ENCODE peak calls at places on chromosomes 13 and 19, in nine cellular contexts. T is tibial nerve; Z is fibroblast of lung; Q is effector memory CD4-positive, alpha-beta T cell; D is CD4-positive, alpha-beta memory T cell; G is left lung; F is esophagus muscularis mucosa; I is tibial artery; P is thoracic aorta. V is an unnamed sample.

GRCh38 chr13:23707674-23708073 is 137.5 kb downstream of the TNFRSF19 start:
- DNase-seq in T (no peak), Z (no peak), Q (no peak), D (no peak), G (no peak), F (no peak), I (no peak), P (no peak), V (no peak)

GRCh38 chr13:67148219-67148583 is 81.9 kb downstream of the PCDH9 start:
- DNase-seq in T (no peak), Z (peak; percentile 66), Q (no peak), D (no peak), G (no peak), F (no peak), I (no peak), P (no peak), V (no peak)

GRCh38 chr13:110248449-110249143 is 58.4 kb downstream of the COL4A1 start:
- DNase-seq in T (no peak), Z (no peak), Q (no peak), D (no peak), G (no peak), F (peak; percentile 53), I (no peak), P (no peak), V (no peak)

GRCh38 chr19:44988896-44989563 is 12.2 kb upstream of the RELB start:
- DNase-seq in T (peak; percentile 24), Z (peak; percentile 41), Q (peak; percentile 46), D (peak; percentile 68), G (peak; percentile 87), F (no peak), I (peak; percentile 74), P (no peak), V (peak; percentile 60)

GRCh38 chr19:5623397-5624153 is 692 bp downstream of the SAFB start:
- DNase-seq in T (no peak), Z (no peak), Q (no peak), D (no peak), G (no peak), F (no peak), I (no peak), P (no peak), V (no peak)

GRCh38 chr19:47093841-47094240 is 19.7 kb downstream of the ZC3H4 start:
- DNase-seq in T (no peak), Z (no peak), Q (no peak), D (no peak), G (no peak), F (no peak), I (no peak), P (no peak), V (no peak)

GRCh38 chr19:28984315-28984714 is 228.6 kb downstream of the UQCRFS1 start:
- DNase-seq in T (no peak), Z (no peak), Q (no peak), D (no peak), G (no peak), F (no peak), I (no peak), P (no peak), V (no peak)

GRCh38 chr19:39405930-39406655 is 554 bp upstream of the ZFP36 start:
- DNase-seq in T (no peak), Z (no peak), Q (peak; percentile 87), D (peak; percentile 90), G (no peak), F (no peak), I (no peak), P (peak; percentile 78), V (no peak)

GRCh38 chr13:30796132-30796832 is 60.9 kb downstream of the ALOX5AP start:
- DNase-seq in T (no peak), Z (peak; percentile 80), Q (no peak), D (peak; percentile 36), G (no peak), F (no peak), I (no peak), P (no peak), V (peak; percentile 83)

GRCh38 chr13:75978815-75979214 is 342.7 kb downstream of the LMO7 start:
- DNase-seq in T (no peak), Z (no peak), Q (no peak), D (no peak), G (no peak), F (no peak), I (no peak), P (no peak), V (no peak)

GRCh38 chr13:29522044-29522685 is 73.3 kb downstream of the SLC7A1 start:
- DNase-seq in T (no peak), Z (peak; percentile 91), Q (no peak), D (no peak), G (no peak), F (no peak), I (peak; percentile 72), P (peak; percentile 38), V (peak; percentile 77)

GRCh38 chr13:90485441-90485840 is 862.0 kb upstream of the MIR17HG start:
- DNase-seq in T (no peak), Z (peak; percentile 92), Q (no peak), D (no peak), G (no peak), F (no peak), I (no peak), P (no peak), V (no peak)

GRCh38 chr19:18429717-18430416 is 8.1 kb downstream of the ISYNA1 start:
- DNase-seq in T (no peak), Z (no peak), Q (no peak), D (no peak), G (no peak), F (no peak), I (no peak), P (no peak), V (no peak)

GRCh38 chr19:18428837-18429674 is 8.9 kb downstream of the ISYNA1 start:
- DNase-seq in T (no peak), Z (peak; percentile 79), Q (peak; percentile 84), D (peak; percentile 92), G (peak; percentile 93), F (no peak), I (peak; percentile 87), P (no peak), V (no peak)

GRCh38 chr19:18431351-18432197 is 6.4 kb downstream of the ISYNA1 start:
- DNase-seq in T (no peak), Z (no peak), Q (no peak), D (no peak), G (no peak), F (no peak), I (peak; percentile 67), P (no peak), V (no peak)

GRCh38 chr19:18432275-18433038 is 5.5 kb downstream of the ISYNA1 start:
- DNase-seq in T (no peak), Z (no peak), Q (no peak), D (no peak), G (no peak), F (no peak), I (peak; percentile 68), P (no peak), V (no peak)

GRCh38 chr19:18430417-18431144 is 7.4 kb downstream of the ISYNA1 start:
- DNase-seq in T (no peak), Z (no peak), Q (no peak), D (no peak), G (no peak), F (no peak), I (peak; percentile 67), P (no peak), V (no peak)
- H3K27me3 ChIP-seq in T (no peaks in the 10 kb centered on the region), Z (no peaks in the 10 kb centered on the region), Q (no peaks in the 10 kb centered on the region), D (no peaks in the 10 kb centered on the region), G (no peaks in the 10 kb centered on the region), F (no peaks in the 10 kb centered on the region), I (no peaks in the 10 kb centered on the region), P (no peaks in the 10 kb centered on the region), V (no peaks in the 10 kb centered on the region)

DNA sequence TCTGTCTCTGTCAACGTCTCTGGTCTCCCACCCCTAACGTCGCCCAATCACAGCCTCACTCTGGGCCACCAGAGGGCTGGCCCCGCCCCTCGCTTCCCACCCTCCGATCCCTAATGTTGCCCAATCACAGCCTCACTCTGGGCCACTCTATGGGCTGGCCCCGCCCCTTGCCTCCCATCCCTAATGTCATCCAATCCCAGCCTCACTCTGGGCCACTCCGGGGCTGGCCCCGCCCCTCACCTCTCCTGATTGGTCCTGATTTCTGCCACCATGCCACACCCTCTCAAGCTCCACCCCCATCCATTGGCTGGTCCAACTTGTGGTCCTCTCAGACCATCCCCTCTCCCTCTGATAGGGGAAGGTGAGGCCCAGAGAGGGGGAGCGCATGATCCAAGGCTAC is 24.9 kb downstream of the CELF5 start:
- DNase-seq in T (no peak), Z (no peak), Q (no peak), D (no peak), G (no peak), F (no peak), I (no peak), P (no peak), V (no peak)
- H3K27me3 ChIP-seq in T (peaks cover 20% of the 10 kb centered on the region), Z (no peaks in the 10 kb centered on the region), Q (no peaks in the 10 kb centered on the region), D (no peaks in the 10 kb centered on the region), G (no peaks in the 10 kb centered on the region), F (no peaks in the 10 kb centered on the region), I (no peaks in the 10 kb centered on the region), P (no peaks in the 10 kb centered on the region), V (no peaks in the 10 kb centered on the region)

GRCh38 chr19:10420444-10421239 is at the start of gene PDE4A:
- DNase-seq in T (no peak), Z (peak; percentile 50), Q (no peak), D (peak; percentile 65), G (peak; percentile 83), F (no peak), I (no peak), P (no peak), V (peak; percentile 80)

GRCh38 chr19:10419646-10420443 is 493 bp upstream of the PDE4A start:
- DNase-seq in T (no peak), Z (peak; percentile 82), Q (no peak), D (peak; percentile 67), G (no peak), F (no peak), I (no peak), P (no peak), V (peak; percentile 92)

GRCh38 chr19:10417598-10418280 is 2.6 kb upstream of the PDE4A start:
- DNase-seq in T (no peak), Z (no peak), Q (no peak), D (no peak), G (no peak), F (no peak), I (no peak), P (no peak), V (no peak)

GRCh38 chr19:10418281-10419199 is 1.8 kb upstream of the PDE4A start:
- DNase-seq in T (no peak), Z (peak; percentile 46), Q (no peak), D (no peak), G (no peak), F (no peak), I (no peak), P (no peak), V (peak; percentile 60)

DNA sequence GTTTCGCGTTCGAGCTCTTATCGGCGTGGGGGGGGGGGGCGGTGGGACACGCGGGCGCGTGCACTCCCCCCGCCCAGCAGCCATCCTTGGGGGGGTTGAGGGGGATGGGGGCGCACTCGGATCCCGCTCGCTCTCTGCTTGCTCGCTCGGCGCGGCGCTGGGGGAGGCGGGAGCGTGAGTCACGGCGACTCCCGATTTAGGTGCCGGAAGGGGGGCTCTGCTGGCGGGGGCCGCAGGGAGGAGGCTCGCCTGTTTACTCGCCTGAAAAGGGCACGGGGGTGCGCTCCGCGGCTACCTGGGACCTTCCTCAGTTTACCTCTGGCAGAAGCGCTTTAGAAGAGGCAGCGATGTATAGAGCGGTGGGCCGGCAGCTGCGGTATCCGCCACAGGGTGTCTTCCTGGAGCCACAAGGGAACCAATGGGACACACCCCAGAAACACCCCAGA is 1.1 kb upstream of the PDE4A start:
- DNase-seq in T (no peak), Z (peak; percentile 39), Q (no peak), D (no peak), G (no peak), F (no peak), I (no peak), P (no peak), V (peak; percentile 78)
- H3K27me3 ChIP-seq in T (peaks cover 91% of the 10 kb centered on the region), Z (peaks cover 34% of the 10 kb centered on the region), Q (peaks cover 50% of the 10 kb centered on the region), D (peaks cover 54% of the 10 kb centered on the region), G (peaks cover 57% of the 10 kb centered on the region), F (peaks cover 14% of the 10 kb centered on the region), I (no peaks in the 10 kb centered on the region), P (peaks cover 17% of the 10 kb centered on the region), V (peaks cover 50% of the 10 kb centered on the region)

GRCh38 chr19:33810821-33811220 is 14.2 kb downstream of the KCTD15 start:
- DNase-seq in T (no peak), Z (no peak), Q (no peak), D (no peak), G (no peak), F (no peak), I (no peak), P (no peak), V (no peak)
- H3K27me3 ChIP-seq in T (no peaks in the 10 kb centered on the region), Z (no peaks in the 10 kb centered on the region), Q (no peaks in the 10 kb centered on the region), D (no peaks in the 10 kb centered on the region), G (no peaks in the 10 kb centered on the region), F (no peaks in the 10 kb centered on the region), I (no peaks in the 10 kb centered on the region), P (no peaks in the 10 kb centered on the region), V (no peaks in the 10 kb centered on the region)

V was measured in MG63.